ENCODE peak calls at places on chromosomes 16 and 17, in nine cellular contexts. One of them, this sample, is unnamed. For H3K36me3, the result is how much of the 10 kb centered on the place peaks cover.

GRCh38 chr16:88331989-88332920 is 50.5 kb upstream of the ZNF469 start:
- DNase-seq in spleen: no peak
- DNase-seq in CD8-positive, alpha-beta memory T cell: no peak
- DNase-seq in IMR-90: peak
- DNase-seq in keratinocyte: peak
- DNase-seq in neuronal stem cell: no peak
- DNase-seq in PC-9: peak
- DNase-seq in esophagus squamous epithelium: no peak
- DNase-seq in heart right ventricle: no peak
- DNase-seq in this sample: no peak

GRCh38 chr16:89949121-89949742 is 677 bp downstream of the DEF8 start:
- DNase-seq in spleen: peak
- DNase-seq in CD8-positive, alpha-beta memory T cell: no peak
- DNase-seq in IMR-90: no peak
- DNase-seq in keratinocyte: no peak
- DNase-seq in neuronal stem cell: no peak
- DNase-seq in PC-9: no peak
- DNase-seq in esophagus squamous epithelium: no peak
- DNase-seq in heart right ventricle: no peak
- DNase-seq in this sample: no peak

GRCh38 chr17:45883063-45883462 is 11.3 kb upstream of the MAPT start:
- DNase-seq in spleen: no peak
- DNase-seq in CD8-positive, alpha-beta memory T cell: no peak
- DNase-seq in IMR-90: no peak
- DNase-seq in keratinocyte: no peak
- DNase-seq in neuronal stem cell: no peak
- DNase-seq in PC-9: no peak
- DNase-seq in esophagus squamous epithelium: no peak
- DNase-seq in heart right ventricle: no peak
- DNase-seq in this sample: no peak

GRCh38 chr17:27993161-27993695 is 49.2 kb upstream of the NLK start:
- DNase-seq in spleen: no peak
- DNase-seq in CD8-positive, alpha-beta memory T cell: no peak
- DNase-seq in IMR-90: no peak
- DNase-seq in keratinocyte: no peak
- DNase-seq in neuronal stem cell: no peak
- DNase-seq in PC-9: no peak
- DNase-seq in esophagus squamous epithelium: no peak
- DNase-seq in heart right ventricle: no peak
- DNase-seq in this sample: no peak

GRCh38 chr17:70168044-70168978 is 1.0 kb upstream of the KCNJ2 start:
- DNase-seq in spleen: peak
- DNase-seq in CD8-positive, alpha-beta memory T cell: no peak
- DNase-seq in IMR-90: peak
- DNase-seq in keratinocyte: no peak
- DNase-seq in neuronal stem cell: peak
- DNase-seq in PC-9: no peak
- DNase-seq in esophagus squamous epithelium: no peak
- DNase-seq in heart right ventricle: peak
- DNase-seq in this sample: peak

GRCh38 chr17:47955497-47956461 is 1.9 kb downstream of the PRR15L start:
- DNase-seq in spleen: no peak
- DNase-seq in CD8-positive, alpha-beta memory T cell: no peak
- DNase-seq in IMR-90: no peak
- DNase-seq in keratinocyte: no peak
- DNase-seq in neuronal stem cell: no peak
- DNase-seq in PC-9: no peak
- DNase-seq in esophagus squamous epithelium: no peak
- DNase-seq in heart right ventricle: no peak
- DNase-seq in this sample: no peak

GRCh38 chr17:82013341-82013740 is 9.3 kb downstream of the CENPX start:
- DNase-seq in spleen: no peak
- DNase-seq in CD8-positive, alpha-beta memory T cell: no peak
- DNase-seq in IMR-90: peak
- DNase-seq in keratinocyte: no peak
- DNase-seq in neuronal stem cell: no peak
- DNase-seq in PC-9: no peak
- DNase-seq in esophagus squamous epithelium: no peak
- DNase-seq in heart right ventricle: peak
- DNase-seq in this sample: no peak

GRCh38 chr16:75506567-75506966 is 11.3 kb upstream of the CHST6 start:
- DNase-seq in spleen: no peak
- DNase-seq in CD8-positive, alpha-beta memory T cell: no peak
- DNase-seq in IMR-90: peak
- DNase-seq in keratinocyte: peak
- DNase-seq in neuronal stem cell: no peak
- DNase-seq in PC-9: peak
- DNase-seq in esophagus squamous epithelium: no peak
- DNase-seq in heart right ventricle: no peak
- DNase-seq in this sample: no peak

GRCh38 chr16:11094075-11094593 is 149.8 kb downstream of the CLEC16A start:
- DNase-seq in spleen: no peak
- DNase-seq in CD8-positive, alpha-beta memory T cell: no peak
- DNase-seq in IMR-90: peak
- DNase-seq in keratinocyte: peak
- DNase-seq in neuronal stem cell: no peak
- DNase-seq in PC-9: peak
- DNase-seq in esophagus squamous epithelium: no peak
- DNase-seq in heart right ventricle: no peak
- DNase-seq in this sample: no peak

GRCh38 chr16:2173366-2173765 is 17.8 kb downstream of the TRAF7 start:
- DNase-seq in spleen: no peak
- DNase-seq in CD8-positive, alpha-beta memory T cell: no peak
- DNase-seq in IMR-90: no peak
- DNase-seq in keratinocyte: no peak
- DNase-seq in neuronal stem cell: no peak
- DNase-seq in PC-9: no peak
- DNase-seq in esophagus squamous epithelium: no peak
- DNase-seq in heart right ventricle: no peak
- DNase-seq in this sample: no peak

GRCh38 chr17:64781810-64782555 is 119.9 kb upstream of the SMURF2 start:
- DNase-seq in spleen: no peak
- DNase-seq in CD8-positive, alpha-beta memory T cell: no peak
- DNase-seq in IMR-90: no peak
- DNase-seq in keratinocyte: no peak
- DNase-seq in neuronal stem cell: no peak
- DNase-seq in PC-9: no peak
- DNase-seq in esophagus squamous epithelium: no peak
- DNase-seq in heart right ventricle: no peak
- DNase-seq in this sample: no peak

GRCh38 chr16:57133911-57134310 is 41.5 kb downstream of the CPNE2 start:
- DNase-seq in spleen: peak
- DNase-seq in CD8-positive, alpha-beta memory T cell: peak
- DNase-seq in IMR-90: no peak
- DNase-seq in keratinocyte: no peak
- DNase-seq in neuronal stem cell: no peak
- DNase-seq in PC-9: no peak
- DNase-seq in esophagus squamous epithelium: no peak
- DNase-seq in heart right ventricle: no peak
- DNase-seq in this sample: no peak
- H3K4me3 ChIP-seq in spleen: no peak
- H3K4me3 ChIP-seq in CD8-positive, alpha-beta memory T cell: peak
- H3K4me3 ChIP-seq in IMR-90: no peak
- H3K4me3 ChIP-seq in keratinocyte: no peak
- H3K4me3 ChIP-seq in neuronal stem cell: no peak
- H3K4me3 ChIP-seq in PC-9: no peak
- H3K4me3 ChIP-seq in esophagus squamous epithelium: no peak
- H3K4me3 ChIP-seq in heart right ventricle: no peak
- H3K4me3 ChIP-seq in this sample: peak

GRCh38 chr17:78075011-78075410 is 53.5 kb downstream of the TMC6 start:
- DNase-seq in spleen: no peak
- DNase-seq in CD8-positive, alpha-beta memory T cell: no peak
- DNase-seq in IMR-90: no peak
- DNase-seq in keratinocyte: no peak
- DNase-seq in neuronal stem cell: no peak
- DNase-seq in PC-9: no peak
- DNase-seq in esophagus squamous epithelium: no peak
- DNase-seq in heart right ventricle: no peak
- DNase-seq in this sample: no peak
- H3K36me3 ChIP-seq in spleen: under half
- H3K36me3 ChIP-seq in CD8-positive, alpha-beta memory T cell: half or more
- H3K36me3 ChIP-seq in IMR-90: half or more
- H3K36me3 ChIP-seq in keratinocyte: under half
- H3K36me3 ChIP-seq in neuronal stem cell: half or more
- H3K36me3 ChIP-seq in PC-9: under half
- H3K36me3 ChIP-seq in esophagus squamous epithelium: half or more
- H3K36me3 ChIP-seq in heart right ventricle: half or more
- H3K36me3 ChIP-seq in this sample: half or more

DNA sequence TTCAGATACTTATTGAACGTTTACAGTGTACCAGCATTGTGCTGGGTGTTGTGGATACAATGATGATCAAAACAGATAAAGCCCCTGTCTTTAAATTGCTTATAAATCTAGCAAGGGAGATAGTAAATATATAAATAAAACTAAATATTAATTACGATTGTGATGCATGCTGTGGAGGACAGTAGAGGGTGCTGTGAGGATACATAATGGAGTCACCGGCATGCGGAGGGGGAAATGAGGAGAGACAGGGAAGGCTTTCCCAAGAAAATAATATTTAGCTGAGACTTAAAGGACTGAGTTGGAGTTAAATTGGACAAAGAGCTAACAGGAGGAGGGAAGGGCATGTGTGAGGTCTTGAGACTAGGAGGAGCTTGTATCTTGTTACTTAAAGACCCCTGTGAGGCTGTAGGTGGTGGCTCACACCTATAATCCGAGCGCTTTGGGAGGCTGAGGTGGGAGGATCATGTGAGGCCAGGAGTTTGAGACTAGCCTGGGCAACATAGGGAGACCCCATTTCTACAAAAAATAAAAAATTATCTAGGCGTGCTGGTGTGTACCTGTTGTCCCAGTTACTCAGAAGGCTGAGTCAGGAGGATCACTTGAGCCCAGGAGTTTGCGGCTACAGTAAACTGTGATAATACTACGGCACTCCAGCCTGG is 2.4 kb downstream of the DHRS7B start:
- DNase-seq in spleen: no peak
- DNase-seq in CD8-positive, alpha-beta memory T cell: no peak
- DNase-seq in IMR-90: peak
- DNase-seq in keratinocyte: no peak
- DNase-seq in neuronal stem cell: no peak
- DNase-seq in PC-9: no peak
- DNase-seq in esophagus squamous epithelium: no peak
- DNase-seq in heart right ventricle: no peak
- DNase-seq in this sample: no peak
- H3K27ac ChIP-seq in spleen: no peak
- H3K27ac ChIP-seq in CD8-positive, alpha-beta memory T cell: no peak
- H3K27ac ChIP-seq in IMR-90: no peak
- H3K27ac ChIP-seq in keratinocyte: no peak
- H3K27ac ChIP-seq in neuronal stem cell: no peak
- H3K27ac ChIP-seq in PC-9: no peak
- H3K27ac ChIP-seq in esophagus squamous epithelium: no peak
- H3K27ac ChIP-seq in heart right ventricle: no peak
- H3K27ac ChIP-seq in this sample: no peak

DNA sequence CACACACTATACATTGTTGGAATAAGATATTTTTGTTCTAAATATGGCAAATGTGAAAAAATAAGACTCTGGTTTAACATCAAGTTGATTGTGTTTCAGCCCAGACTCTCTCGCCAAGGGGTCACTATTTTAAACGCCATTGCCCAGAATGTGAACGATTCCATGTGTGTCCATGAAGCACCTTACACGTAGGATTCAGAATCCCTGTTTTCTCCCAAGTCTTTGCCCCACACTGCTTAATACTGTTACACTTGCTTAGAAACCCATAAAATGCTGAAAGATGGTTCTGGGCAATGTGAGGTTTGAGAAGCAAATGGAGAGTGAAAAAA is 7.7 kb downstream of the HS3ST3B1 start:
- DNase-seq in spleen: no peak
- DNase-seq in CD8-positive, alpha-beta memory T cell: no peak
- DNase-seq in IMR-90: no peak
- DNase-seq in keratinocyte: no peak
- DNase-seq in neuronal stem cell: peak
- DNase-seq in PC-9: no peak
- DNase-seq in esophagus squamous epithelium: no peak
- DNase-seq in heart right ventricle: no peak
- DNase-seq in this sample: no peak
- H3K4me3 ChIP-seq in spleen: peak
- H3K4me3 ChIP-seq in CD8-positive, alpha-beta memory T cell: peak
- H3K4me3 ChIP-seq in IMR-90: peak
- H3K4me3 ChIP-seq in keratinocyte: no peak
- H3K4me3 ChIP-seq in neuronal stem cell: peak
- H3K4me3 ChIP-seq in PC-9: no peak
- H3K4me3 ChIP-seq in esophagus squamous epithelium: peak
- H3K4me3 ChIP-seq in heart right ventricle: peak
- H3K4me3 ChIP-seq in this sample: peak

GRCh38 chr17:39709998-39710964 is 10.4 kb downstream of the ERBB2 start:
- DNase-seq in spleen: peak
- DNase-seq in CD8-positive, alpha-beta memory T cell: no peak
- DNase-seq in IMR-90: no peak
- DNase-seq in keratinocyte: no peak
- DNase-seq in neuronal stem cell: no peak
- DNase-seq in PC-9: no peak
- DNase-seq in esophagus squamous epithelium: no peak
- DNase-seq in heart right ventricle: no peak
- DNase-seq in this sample: no peak
- H3K36me3 ChIP-seq in spleen: under half
- H3K36me3 ChIP-seq in CD8-positive, alpha-beta memory T cell: under half
- H3K36me3 ChIP-seq in IMR-90: half or more
- H3K36me3 ChIP-seq in keratinocyte: under half
- H3K36me3 ChIP-seq in neuronal stem cell: half or more
- H3K36me3 ChIP-seq in PC-9: under half
- H3K36me3 ChIP-seq in esophagus squamous epithelium: half or more
- H3K36me3 ChIP-seq in heart right ventricle: under half
- H3K36me3 ChIP-seq in this sample: under half

DNA sequence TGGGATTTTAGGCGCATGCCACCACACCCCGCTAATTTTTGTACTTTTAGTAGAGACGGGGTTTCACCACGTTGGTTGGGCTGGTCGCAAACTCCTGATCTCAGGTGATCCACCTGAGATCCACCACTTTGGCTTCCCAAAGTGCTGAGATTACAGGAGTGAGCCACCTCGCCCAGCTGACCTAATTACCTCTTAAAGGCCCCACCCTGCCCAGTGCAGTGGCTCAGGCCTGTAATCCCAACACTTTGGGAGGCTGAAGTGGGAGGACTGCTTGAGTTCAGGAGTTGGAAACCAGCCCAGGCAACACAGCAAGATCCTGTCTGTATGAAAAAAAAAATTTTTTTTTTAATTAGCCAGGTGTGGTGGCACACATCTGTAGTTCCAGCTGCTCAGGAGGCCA is 2.9 kb upstream of the COASY start:
- DNase-seq in spleen: no peak
- DNase-seq in CD8-positive, alpha-beta memory T cell: no peak
- DNase-seq in IMR-90: no peak
- DNase-seq in keratinocyte: no peak
- DNase-seq in neuronal stem cell: no peak
- DNase-seq in PC-9: no peak
- DNase-seq in esophagus squamous epithelium: no peak
- DNase-seq in heart right ventricle: no peak
- DNase-seq in this sample: no peak
- H3K27ac ChIP-seq in spleen: no peak
- H3K27ac ChIP-seq in CD8-positive, alpha-beta memory T cell: no peak
- H3K27ac ChIP-seq in IMR-90: no peak
- H3K27ac ChIP-seq in keratinocyte: no peak
- H3K27ac ChIP-seq in neuronal stem cell: no peak
- H3K27ac ChIP-seq in PC-9: no peak
- H3K27ac ChIP-seq in esophagus squamous epithelium: peak
- H3K27ac ChIP-seq in heart right ventricle: no peak
- H3K27ac ChIP-seq in this sample: no peak

GRCh38 chr16:87178177-87178863 is 138.9 kb downstream of the C16orf95 start:
- DNase-seq in spleen: no peak
- DNase-seq in CD8-positive, alpha-beta memory T cell: no peak
- DNase-seq in IMR-90: no peak
- DNase-seq in keratinocyte: no peak
- DNase-seq in neuronal stem cell: no peak
- DNase-seq in PC-9: no peak
- DNase-seq in esophagus squamous epithelium: no peak
- DNase-seq in heart right ventricle: no peak
- DNase-seq in this sample: no peak
- H3K4me3 ChIP-seq in spleen: no peak
- H3K4me3 ChIP-seq in CD8-positive, alpha-beta memory T cell: no peak
- H3K4me3 ChIP-seq in IMR-90: no peak
- H3K4me3 ChIP-seq in keratinocyte: no peak
- H3K4me3 ChIP-seq in neuronal stem cell: peak
- H3K4me3 ChIP-seq in PC-9: no peak
- H3K4me3 ChIP-seq in esophagus squamous epithelium: no peak
- H3K4me3 ChIP-seq in heart right ventricle: peak
- H3K4me3 ChIP-seq in this sample: no peak

This sample was measured in CD4-positive, CD25-positive, alpha-beta regulatory T cell.